ENCODE peak calls at places on chromosome 13, in five cellular contexts. W is brain microvascular endothelial cell, J is cardiac fibroblast, F is gastrocnemius medialis, T is lower leg skin. K is an unnamed sample.

GRCh38 chr13:84563611-84564010 is 681.3 kb upstream of the SLITRK1 start:
- DNase-seq in F (no peak), J (no peak), T (no peak), W (no peak), K (no peak)

GRCh38 chr13:72808917-72809500 is 27.1 kb downstream of the PIBF1 start:
- DNase-seq in W (no peak), T (no peak), F (no peak), J (peak), K (peak)

GRCh38 chr13:20414475-20415287 is 111.0 kb downstream of the CRYL1 start:
- DNase-seq in W (no peak), F (no peak), T (no peak), J (no peak), K (no peak)

GRCh38 chr13:73429691-73430090 is 370.9 kb downstream of the KLF5 start:
- DNase-seq in J (peak), F (no peak), T (no peak), W (no peak), K (peak)

GRCh38 chr13:44662515-44662914 is 86.4 kb upstream of the TSC22D1 start:
- DNase-seq in J (no peak), F (no peak), W (no peak), T (no peak), K (no peak)

GRCh38 chr13:23599083-23599925 is 29.1 kb downstream of the TNFRSF19 start:
- DNase-seq in T (no peak), W (no peak), F (no peak), J (no peak), K (no peak)

GRCh38 chr13:42740753-42741152 is 40.6 kb upstream of the FAM216B start:
- DNase-seq in T (peak), J (peak), F (peak), W (peak), K (no peak)

GRCh38 chr13:30623392-30623791 is 5.7 kb downstream of the USPL1 start:
- DNase-seq in F (no peak), J (peak), W (peak), T (no peak), K (no peak)

GRCh38 chr13:77000475-77000874 is 8.6 kb downstream of the CLN5 start:
- DNase-seq in J (no peak), F (no peak), W (no peak), T (no peak), K (no peak)

GRCh38 chr13:53612200-53612599 is 583.6 kb downstream of the OLFM4 start:
- DNase-seq in W (no peak), J (no peak), T (no peak), F (no peak), K (no peak)

GRCh38 chr13:97849305-97849704 is 104.2 kb upstream of the IPO5 start:
- DNase-seq in T (no peak), W (no peak), J (peak), F (no peak), K (peak)

GRCh38 chr13:97127842-97128241 is 94.3 kb upstream of the MBNL2 start:
- DNase-seq in T (no peak), F (no peak), J (no peak), W (no peak), K (no peak)

GRCh38 chr13:100195568-100195967 is 106.7 kb downstream of the PCCA start:
- DNase-seq in W (no peak), F (no peak), J (no peak), T (no peak), K (no peak)

GRCh38 chr13:59112375-59112774 is 1051.4 kb downstream of the DIAPH3 start:
- DNase-seq in F (peak), J (peak), W (peak), T (peak), K (peak)

GRCh38 chr13:38582133-38582532 is 104.7 kb upstream of the FREM2 start:
- DNase-seq in J (peak), W (peak), T (no peak), F (no peak), K (peak)

GRCh38 chr13:73715114-73715909 is 418.9 kb downstream of the KLF12 start:
- DNase-seq in J (no peak), T (no peak), F (no peak), W (no peak), K (no peak)

GRCh38 chr13:102589291-102589822 is 7.4 kb upstream of the TPP2 start:
- DNase-seq in W (no peak), J (no peak), T (no peak), F (no peak), K (no peak)

GRCh38 chr13:92677571-92677970 is 549.0 kb upstream of the GPC6 start:
- DNase-seq in W (no peak), T (no peak), F (no peak), J (no peak), K (no peak)

GRCh38 chr13:43665388-43665787 is 121.4 kb downstream of the ENOX1 start:
- DNase-seq in F (no peak), W (no peak), J (no peak), T (no peak), K (no peak)

GRCh38 chr13:107222619-107223018 is 654.7 kb upstream of the ARGLU1 start:
- DNase-seq in F (no peak), T (no peak), W (no peak), J (no peak), K (no peak)

GRCh38 chr13:99385940-99386339 is 78.7 kb upstream of the GPR183 start:
- DNase-seq in F (no peak), T (peak), J (no peak), W (no peak), K (no peak)

GRCh38 chr13:61654501-61654900 is 238.9 kb upstream of the PCDH20 start:
- DNase-seq in F (no peak), W (no peak), J (no peak), T (no peak), K (no peak)

GRCh38 chr13:51357928-51358595 is 18.6 kb downstream of the SERPINE3 start:
- DNase-seq in F (no peak), T (no peak), J (peak), W (no peak), K (no peak)

GRCh38 chr13:112887557-112887991 is 81.4 kb upstream of the MCF2L start:
- DNase-seq in J (no peak), F (no peak), T (no peak), W (no peak), K (no peak)

GRCh38 chr13:112885242-112885781 is 83.7 kb upstream of the MCF2L start:
- DNase-seq in W (no peak), F (no peak), J (no peak), T (no peak), K (no peak)

GRCh38 chr13:112887151-112887550 is 81.9 kb upstream of the MCF2L start:
- DNase-seq in W (no peak), F (no peak), T (no peak), J (no peak), K (no peak)

GRCh38 chr13:112883241-112883945 is 85.6 kb upstream of the MCF2L start:
- DNase-seq in W (no peak), F (no peak), T (no peak), J (no peak), K (no peak)

GRCh38 chr13:112885782-112886268 is 83.2 kb upstream of the MCF2L start:
- DNase-seq in F (peak), T (peak), W (peak), J (peak), K (peak)
- H3K4me3 ChIP-seq in F (peak), T (no peak), W (peak), J (peak), K (peak)

DNA sequence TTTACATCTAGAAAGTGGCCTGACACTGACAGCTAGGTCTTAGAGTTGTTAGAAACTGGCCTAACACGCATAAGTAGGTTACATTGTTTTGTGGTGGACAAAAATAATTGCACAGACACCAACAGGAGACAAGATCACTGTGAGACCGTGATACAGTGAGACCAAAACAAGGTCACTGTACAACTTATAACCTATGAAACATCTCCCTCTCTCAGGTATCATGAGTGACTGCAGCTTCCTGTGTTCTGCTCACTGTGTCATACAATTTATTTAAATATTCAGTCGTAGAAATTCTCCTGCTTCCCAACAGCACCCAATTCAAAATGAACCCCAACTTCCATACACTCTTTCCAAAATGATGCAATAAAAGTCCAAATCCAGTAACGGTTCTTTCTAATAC is 2165.2 kb downstream of the PCDH9 start:
- DNase-seq in J (no peak), F (no peak), W (no peak), T (no peak), K (no peak)
- H3K4me3 ChIP-seq in J (no peak), F (no peak), W (no peak), T (no peak), K (no peak)

GRCh38 chr13:110301083-110301482 is 5.9 kb downstream of the COL4A1 start:
- DNase-seq in J (no peak), W (no peak), T (no peak), F (no peak), K (no peak)
- H3K4me3 ChIP-seq in J (no peak), W (no peak), T (no peak), F (peak), K (no peak)

GRCh38 chr13:79485451-79485850 is 4.5 kb downstream of the NDFIP2 start:
- DNase-seq in F (no peak), W (no peak), T (no peak), J (no peak), K (no peak)
- H3K4me3 ChIP-seq in F (no peak), W (no peak), T (no peak), J (no peak), K (no peak)

GRCh38 chr13:27035892-27036235 is 135.7 kb downstream of the USP12 start:
- DNase-seq in J (peak), F (no peak), T (no peak), W (peak), K (peak)
- H3K4me3 ChIP-seq in J (no peak), F (no peak), T (no peak), W (no peak), K (no peak)

GRCh38 chr13:113184568-113185440 is 23.7 kb downstream of the PCID2 start:
- DNase-seq in W (peak), F (no peak), J (no peak), T (no peak), K (no peak)

GRCh38 chr13:113183450-113184129 is 24.9 kb downstream of the PCID2 start:
- DNase-seq in T (no peak), F (no peak), J (peak), W (peak), K (no peak)

GRCh38 chr13:113187905-113188595 is 20.4 kb downstream of the PCID2 start:
- DNase-seq in T (no peak), F (no peak), J (no peak), W (peak), K (no peak)

GRCh38 chr13:113186061-113186900 is 22.2 kb downstream of the PCID2 start:
- DNase-seq in W (peak), T (no peak), J (no peak), F (no peak), K (peak)

GRCh38 chr13:113187263-113187669 is 21.2 kb downstream of the PCID2 start:
- DNase-seq in F (peak), J (peak), T (peak), W (peak), K (peak)
- H3K4me3 ChIP-seq in F (no peak), J (no peak), T (no peak), W (peak), K (peak)

GRCh38 chr13:35720290-35720689 is 243.8 kb upstream of the MAB21L1 start:
- DNase-seq in T (no peak), F (no peak), J (no peak), W (no peak), K (no peak)
- H3K4me3 ChIP-seq in T (no peak), F (no peak), J (no peak), W (no peak), K (no peak)

DNA sequence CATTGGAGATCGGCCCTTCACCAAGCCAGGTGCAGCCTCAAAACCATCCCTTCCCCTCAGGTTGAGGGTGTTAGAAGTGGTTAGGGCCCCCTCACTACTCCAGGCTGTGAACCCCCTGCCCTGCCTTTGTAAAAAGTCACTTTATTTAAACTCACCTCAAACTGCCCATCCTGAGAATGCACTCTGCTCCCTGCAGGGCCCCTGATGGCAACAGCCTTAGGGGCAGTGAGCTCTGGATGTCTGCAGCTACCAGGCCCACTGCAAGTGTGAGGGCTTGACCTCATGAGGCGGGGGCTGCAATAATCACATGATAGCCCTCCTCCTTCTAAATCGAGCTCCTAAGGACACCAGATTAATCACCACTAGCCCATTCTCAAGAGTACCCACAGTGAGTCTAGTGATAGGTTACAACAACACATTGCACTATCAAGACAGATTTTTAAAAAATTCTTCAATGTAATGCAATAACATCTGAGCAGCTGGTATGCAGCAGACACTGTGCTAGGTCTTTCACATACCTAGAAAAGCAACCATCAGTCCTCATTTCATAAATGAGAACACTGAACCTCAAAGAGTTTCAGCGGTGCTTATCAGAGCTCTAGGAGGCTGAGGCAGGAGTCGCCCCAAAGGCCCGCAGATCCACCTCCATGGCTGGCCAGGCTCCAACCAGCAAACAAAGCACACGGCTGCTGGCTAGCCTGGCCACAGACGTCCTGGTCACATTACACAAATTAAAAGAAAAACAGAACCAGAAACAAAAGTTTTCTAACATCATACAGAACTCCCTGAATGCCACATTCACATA is 26.0 kb downstream of the SLC7A1 start:
- DNase-seq in J (no peak), T (no peak), F (no peak), W (no peak), K (no peak)
- H3K4me3 ChIP-seq in J (no peak), T (no peak), F (no peak), W (no peak), K (no peak)

K was measured in fibroblast of mammary gland.